ENCODE peak calls at places on chromosomes 6 and 20, in seven cellular contexts. X, V, U, J, F, Q and N are unnamed samples.
A peak's percentile ranks its signal among the peaks of the same experiment; 100 is the strongest.

GRCh38 chr6:20953019-20953418 is 418.8 kb downstream of the CDKAL1 start:
- DNase-seq in J (no peak), V (peak; percentile 37), Q (no peak), F (no peak), X (no peak), U (no peak), N (no peak)

GRCh38 chr20:57195023-57195758 is 71.2 kb downstream of the BMP7 start:
- DNase-seq in U (no peak), X (no peak), Q (no peak), V (no peak), F (no peak), J (no peak), N (no peak)

GRCh38 chr20:4227085-4227821 is 211.9 kb upstream of the RNF24 start:
- DNase-seq in X (no peak), J (peak; percentile 28), F (no peak), U (peak; percentile 59), Q (no peak), V (no peak), N (no peak)

GRCh38 chr6:136236491-136237293 is 13.4 kb downstream of the MTFR2 start:
- DNase-seq in F (no peak), Q (no peak), V (no peak), J (peak; percentile 72), U (no peak), X (no peak), N (no peak)

GRCh38 chr6:109182590-109182989 is 87.3 kb downstream of the CEP57L1 start:
- DNase-seq in U (no peak), V (no peak), X (no peak), Q (no peak), F (no peak), J (no peak), N (no peak)

GRCh38 chr20:45867811-45868176 is 10.4 kb downstream of the ZSWIM3 start:
- DNase-seq in V (no peak), U (no peak), F (no peak), Q (no peak), X (no peak), J (no peak), N (no peak)

GRCh38 chr20:38001981-38002380 is 31.3 kb downstream of the TTI1 start:
- DNase-seq in J (peak; percentile 36), V (no peak), U (no peak), F (no peak), Q (no peak), X (no peak), N (no peak)

GRCh38 chr20:32333181-32333987 is 24.7 kb upstream of the ASXL1 start:
- DNase-seq in J (no peak), V (no peak), U (no peak), Q (no peak), F (no peak), X (no peak), N (no peak)

GRCh38 chr20:54194724-54195438 is 13.0 kb upstream of the PFDN4 start:
- DNase-seq in U (no peak), X (no peak), J (no peak), Q (peak; percentile 30), V (no peak), F (no peak), N (no peak)

GRCh38 chr6:157145656-157146285 is 177.5 kb downstream of the TMEM242 start:
- DNase-seq in U (no peak), V (no peak), Q (no peak), X (no peak), J (no peak), F (no peak), N (no peak)

GRCh38 chr6:31083742-31084354 is 28.5 kb downstream of the C6orf15 start:
- DNase-seq in X (peak; percentile 61), V (no peak), U (peak; percentile 84), Q (no peak), J (peak; percentile 69), F (no peak), N (peak; percentile 40)

GRCh38 chr6:106805771-106806170 is 168.8 kb downstream of the CD24 start:
- DNase-seq in F (no peak), X (no peak), V (no peak), Q (no peak), J (no peak), U (no peak), N (no peak)

GRCh38 chr6:106808758-106809157 is 165.8 kb downstream of the CD24 start:
- DNase-seq in V (no peak), Q (no peak), F (no peak), X (no peak), U (no peak), J (no peak), N (no peak)

GRCh38 chr6:106805017-106805335 is 169.6 kb downstream of the CD24 start:
- DNase-seq in J (no peak), Q (no peak), V (no peak), X (no peak), U (no peak), F (no peak), N (no peak)

GRCh38 chr6:106811088-106811686 is 163.3 kb downstream of the CD24 start:
- DNase-seq in V (no peak), J (no peak), U (no peak), X (no peak), Q (no peak), F (no peak), N (no peak)

GRCh38 chr6:106807946-106808611 is 166.4 kb downstream of the CD24 start:
- DNase-seq in Q (no peak), U (no peak), X (no peak), V (no peak), J (no peak), F (no peak), N (no peak)
- H3K9me3 ChIP-seq in Q (peaks cover 34% of the 10 kb centered on the region), U (peaks cover 44% of the 10 kb centered on the region), X (no peaks in the 10 kb centered on the region), V (peaks cover 14% of the 10 kb centered on the region), J (no peaks in the 10 kb centered on the region), F (peaks cover 64% of the 10 kb centered on the region), N (peaks cover 61% of the 10 kb centered on the region)

GRCh38 chr20:1360094-1360493 is 31.2 kb upstream of the SDCBP2 start:
- DNase-seq in Q (no peak), U (no peak), J (no peak), F (no peak), X (no peak), V (no peak), N (no peak)

GRCh38 chr20:1364106-1364505 is 28.7 kb downstream of the FKBP1A start:
- DNase-seq in F (no peak), X (no peak), J (no peak), V (no peak), U (no peak), Q (no peak), N (no peak)

GRCh38 chr20:1357921-1358671 is 29.2 kb upstream of the SDCBP2 start:
- DNase-seq in U (no peak), V (no peak), X (no peak), J (no peak), F (no peak), Q (no peak), N (no peak)

GRCh38 chr20:1363522-1363921 is 29.3 kb downstream of the FKBP1A start:
- DNase-seq in X (no peak), Q (no peak), V (no peak), F (no peak), U (no peak), J (no peak), N (no peak)

GRCh38 chr20:1362484-1362883 is 30.4 kb downstream of the FKBP1A start:
- DNase-seq in U (no peak), F (no peak), V (no peak), J (no peak), X (no peak), Q (no peak), N (no peak)
- H3K4me3 ChIP-seq in U (no peak overlapping the region), F (no peak overlapping the region), V (no peak overlapping the region), J (no peak overlapping the region), X (no peak overlapping the region), Q (no peak overlapping the region), N (no peak overlapping the region)

GRCh38 chr6:130761286-130761685 is 65.9 kb upstream of the SMLR1 start:
- DNase-seq in F (no peak), X (no peak), J (no peak), U (no peak), V (no peak), Q (no peak), N (no peak)
- TF ChIP-seq POLR2AphosphoS5 in F (no peak), X (no peak), J (no peak), U (no peak), V (no peak), Q (no peak), N (no peak)

GRCh38 chr6:27414996-27415395 is 26.4 kb downstream of the ZNF391 start:
- DNase-seq in V (no peak), F (no peak), U (no peak), J (no peak), Q (no peak), X (no peak), N (no peak)
- H3K9me3 ChIP-seq in V (no peaks in the 10 kb centered on the region), F (peaks cover 6% of the 10 kb centered on the region), U (peaks cover 5% of the 10 kb centered on the region), J (no peaks in the 10 kb centered on the region), Q (peaks cover 18% of the 10 kb centered on the region), X (no peaks in the 10 kb centered on the region), N (no peaks in the 10 kb centered on the region)

GRCh38 chr6:11727356-11727755 is 51.2 kb downstream of the ADTRP start:
- DNase-seq in X (no peak), F (no peak), V (no peak), J (no peak), U (no peak), Q (no peak), N (no peak)

GRCh38 chr6:11718461-11718860 is 60.1 kb downstream of the ADTRP start:
- DNase-seq in V (no peak), F (no peak), J (no peak), U (no peak), Q (no peak), X (no peak), N (no peak)

GRCh38 chr6:11722224-11722623 is 56.4 kb downstream of the ADTRP start:
- DNase-seq in J (no peak), U (no peak), Q (no peak), X (no peak), F (no peak), V (no peak), N (no peak)

GRCh38 chr6:11718031-11718430 is 60.6 kb downstream of the ADTRP start:
- DNase-seq in Q (no peak), F (no peak), X (no peak), U (no peak), V (no peak), J (no peak), N (no peak)

GRCh38 chr6:11722805-11723631 is 55.6 kb downstream of the ADTRP start:
- DNase-seq in U (no peak), V (no peak), F (no peak), Q (no peak), X (no peak), J (no peak), N (no peak)
- H3K4me3 ChIP-seq in U (no peak overlapping the region), V (no peak overlapping the region), F (no peak overlapping the region), Q (no peak overlapping the region), X (no peak overlapping the region), J (no peak overlapping the region), N (no peak overlapping the region)

GRCh38 chr20:1392693-1393506 is at the start of gene FKBP1A:
- DNase-seq in F (peak; percentile 86), U (peak; percentile 85), X (peak; percentile 78), Q (peak; percentile 75), J (peak; percentile 87), V (peak; percentile 95), N (peak; percentile 95)

GRCh38 chr20:1392443-1392692 is 486 bp downstream of the FKBP1A start:
- DNase-seq in U (no peak), F (no peak), Q (no peak), X (no peak), V (no peak), J (no peak), N (no peak)

GRCh38 chr20:1390552-1391403 is 2.1 kb downstream of the FKBP1A start:
- DNase-seq in U (no peak), Q (no peak), J (no peak), X (no peak), V (no peak), F (no peak), N (no peak)

GRCh38 chr20:1393507-1393882 is 641 bp upstream of the FKBP1A start:
- DNase-seq in J (no peak), U (no peak), X (no peak), F (no peak), V (no peak), Q (no peak), N (no peak)

GRCh38 chr20:1391640-1392442 is 1.0 kb downstream of the FKBP1A start:
- DNase-seq in J (peak; percentile 17), X (no peak), Q (no peak), F (no peak), V (peak; percentile 38), U (no peak), N (no peak)
- TF ChIP-seq POLR2AphosphoS5 in J (no peak), X (no peak), Q (no peak), F (no peak), V (no peak), U (no peak), N (no peak)